ENCODE peak calls at places on chromosomes 12 and 14, in four cellular contexts. D is body of pancreas, I is HL-60, Z is OCI-LY7. K is an unnamed sample.

GRCh38 chr12:56801661-56802622 is 38.8 kb downstream of the HSD17B6 start:
- DNase-seq in D (no peak), I (no peak), Z (no peak), K (no peak)

GRCh38 chr12:130775953-130776856 is 60.1 kb upstream of the RIMBP2 start:
- DNase-seq in D (peak), I (no peak), Z (no peak), K (no peak)

GRCh38 chr12:127909031-127909430 is 357.9 kb upstream of the TMEM132C start:
- DNase-seq in D (no peak), I (no peak), Z (no peak), K (no peak)

GRCh38 chr12:40181490-40181889 is 43.3 kb upstream of the LRRK2 start:
- DNase-seq in D (no peak), I (no peak), Z (no peak), K (no peak)

GRCh38 chr12:107144990-107145389 is 51.6 kb upstream of the CRY1 start:
- DNase-seq in D (no peak), I (no peak), Z (no peak), K (no peak)

GRCh38 chr12:39723831-39724230 is 104.2 kb upstream of the ABCD2 start:
- DNase-seq in D (no peak), I (no peak), Z (no peak), K (no peak)

GRCh38 chr12:63882844-63883243 is 38.3 kb downstream of the SRGAP1 start:
- DNase-seq in D (peak), I (no peak), Z (no peak), K (no peak)

GRCh38 chr12:124921200-124922008 is 7.0 kb upstream of the UBC start:
- DNase-seq in D (peak), I (no peak), Z (peak), K (peak)

GRCh38 chr12:79451365-79451764 is 239.4 kb downstream of the PAWR start:
- DNase-seq in D (no peak), I (no peak), Z (no peak), K (no peak)

GRCh38 chr14:50946234-50946935 is 2.1 kb upstream of the PYGL start:
- DNase-seq in D (no peak), I (no peak), Z (no peak), K (no peak)

GRCh38 chr12:48012070-48012469 is 7.8 kb upstream of the COL2A1 start:
- DNase-seq in D (no peak), I (no peak), Z (no peak), K (no peak)

GRCh38 chr12:50251619-50252300 is 31.6 kb downstream of the LIMA1 start:
- DNase-seq in D (no peak), I (no peak), Z (no peak), K (no peak)

GRCh38 chr14:102760485-102761193 is 16.6 kb upstream of the TRAF3 start:
- DNase-seq in D (no peak), I (no peak), Z (no peak), K (no peak)

GRCh38 chr12:9674226-9674590 is 4.7 kb downstream of the CLEC2D start:
- DNase-seq in D (no peak), I (no peak), Z (peak), K (no peak)

GRCh38 chr12:44504799-44505198 is 371.3 kb downstream of the NELL2 start:
- DNase-seq in D (no peak), I (no peak), Z (no peak), K (no peak)

GRCh38 chr14:90545431-90545830 is 148.6 kb downstream of the CALM1 start:
- DNase-seq in D (no peak), I (no peak), Z (no peak), K (no peak)

GRCh38 chr12:103745962-103746361 is 95.1 kb downstream of the NT5DC3 start:
- DNase-seq in D (no peak), I (no peak), Z (no peak), K (no peak)

DNA sequence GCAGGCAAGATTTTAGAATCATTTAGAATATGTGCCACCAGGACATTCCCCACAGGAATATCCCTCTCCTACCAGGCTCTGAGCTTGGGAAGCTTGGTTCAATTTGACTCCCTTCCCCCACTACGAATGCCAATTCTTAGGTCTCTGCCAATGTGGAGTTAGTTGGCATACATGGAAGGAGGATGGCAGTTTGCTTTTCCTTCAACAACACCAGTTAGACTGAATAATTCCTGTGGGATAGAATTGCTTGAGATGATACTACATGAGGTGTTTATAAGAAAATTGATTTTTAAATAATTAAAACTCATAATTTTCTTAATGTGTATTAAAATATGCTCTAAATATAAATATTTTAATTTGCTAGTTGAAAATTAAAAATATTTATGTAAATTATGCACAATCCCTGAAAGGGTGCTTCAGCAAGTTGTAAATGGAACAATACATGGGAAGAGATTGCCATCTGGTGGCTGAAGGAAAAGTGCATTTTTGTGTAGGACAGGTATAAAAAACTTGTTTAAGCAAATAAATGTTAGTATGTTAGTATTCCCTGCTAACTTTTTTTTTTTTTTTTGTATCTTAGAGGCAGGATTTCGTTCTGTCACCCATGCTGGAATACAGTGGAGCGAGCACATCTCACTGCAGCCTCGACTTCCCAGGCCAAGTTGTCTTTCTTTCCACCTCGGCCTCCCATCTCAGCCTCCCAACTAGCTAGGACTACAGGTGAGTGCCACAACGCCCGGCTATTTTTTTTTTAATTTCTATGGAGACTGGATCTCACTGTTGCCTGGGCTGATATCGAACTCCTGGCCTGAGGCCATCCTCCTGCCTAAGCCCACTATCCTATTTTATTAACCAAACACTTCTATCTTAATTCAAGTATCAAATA is 25.8 kb upstream of the STRAP start:
- DNase-seq in D (peak), I (no peak), Z (peak), K (peak)
- TF ChIP-seq CTCF in D (peak), I (peak), Z (peak), K (peak)

GRCh38 chr12:116698554-116698953 is 39.3 kb downstream of the SPRING1 start:
- DNase-seq in D (no peak), I (no peak), Z (no peak), K (no peak)

GRCh38 chr12:116695464-116695725 is 42.5 kb downstream of the SPRING1 start:
- DNase-seq in D (no peak), I (no peak), Z (peak), K (no peak)

GRCh38 chr12:116700066-116700465 is 37.8 kb downstream of the SPRING1 start:
- DNase-seq in D (no peak), I (no peak), Z (no peak), K (no peak)

GRCh38 chr12:116698131-116698495 is 39.8 kb downstream of the SPRING1 start:
- DNase-seq in D (no peak), I (no peak), Z (no peak), K (no peak)

DNA sequence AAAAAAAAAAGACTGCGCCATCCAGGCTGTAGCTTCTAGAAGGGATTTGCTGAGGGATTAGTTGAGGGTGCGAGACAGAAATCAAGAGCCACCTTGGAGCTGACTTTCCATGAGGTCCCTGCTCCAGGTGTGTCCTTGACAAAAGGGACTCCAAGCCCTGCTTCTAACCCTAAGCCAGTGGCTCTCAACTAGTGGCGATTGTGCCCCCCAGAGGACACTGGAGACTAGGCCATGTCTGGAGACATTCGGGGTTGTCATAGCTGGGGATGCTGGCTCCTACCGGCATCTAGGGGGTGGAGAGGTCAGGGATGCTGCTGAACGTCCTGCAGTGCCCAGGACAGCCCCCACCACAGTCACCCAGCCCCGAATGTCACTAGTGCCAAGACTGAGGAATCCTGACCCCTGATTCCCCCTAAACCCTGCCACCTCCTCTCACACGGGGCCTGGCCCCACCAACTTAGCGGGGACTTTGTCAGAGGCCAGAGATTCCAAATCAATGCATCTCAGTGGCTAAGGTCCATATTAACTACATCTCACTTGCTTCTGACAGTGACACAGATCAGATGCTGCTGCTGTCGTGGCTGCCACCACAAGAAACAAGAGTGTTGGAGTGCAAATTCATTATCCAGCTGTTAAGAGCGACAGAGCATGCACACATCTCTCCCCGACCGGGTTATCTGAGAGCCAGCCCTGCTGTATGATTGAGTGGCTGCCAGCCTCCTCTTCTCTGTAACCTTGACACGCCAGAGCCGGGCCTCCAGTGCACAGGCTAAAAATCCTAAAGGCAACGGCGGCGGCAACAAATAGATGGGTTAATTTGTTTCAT is 40.4 kb downstream of the SPRING1 start:
- DNase-seq in D (peak), I (no peak), Z (peak), K (peak)
- TF ChIP-seq CTCF in D (no peak), I (no peak), Z (peak), K (peak)

GRCh38 chr12:6843118-6843902 is 2.6 kb downstream of the GNB3 start:
- DNase-seq in D (no peak), I (no peak), Z (peak), K (no peak)
- TF ChIP-seq CTCF in D (no peak), I (no peak), Z (peak), K (no peak)

DNA sequence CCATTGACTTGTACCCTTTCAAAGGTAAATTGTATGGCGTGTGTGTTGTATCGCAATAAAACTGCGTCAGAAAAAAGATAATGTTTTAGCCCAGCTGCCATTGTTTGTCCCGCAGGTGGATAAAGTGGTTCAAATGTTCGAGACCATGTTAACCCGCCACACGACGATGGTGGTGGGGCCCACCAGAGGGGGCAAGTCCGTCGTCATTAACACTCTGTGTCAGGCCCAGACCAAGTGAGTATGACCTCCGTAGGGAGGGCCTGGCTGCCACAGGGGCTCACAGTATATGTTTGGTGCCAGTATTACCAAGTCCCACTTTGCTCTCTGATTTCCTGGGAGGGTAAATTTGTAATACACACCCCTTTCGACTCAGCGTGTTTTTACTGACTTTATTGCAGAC is 96.9 kb downstream of the DNAH10 start:
- DNase-seq in D (no peak), I (no peak), Z (no peak), K (no peak)
- TF ChIP-seq CTCF in D (no peak), I (no peak), Z (no peak), K (no peak)

DNA sequence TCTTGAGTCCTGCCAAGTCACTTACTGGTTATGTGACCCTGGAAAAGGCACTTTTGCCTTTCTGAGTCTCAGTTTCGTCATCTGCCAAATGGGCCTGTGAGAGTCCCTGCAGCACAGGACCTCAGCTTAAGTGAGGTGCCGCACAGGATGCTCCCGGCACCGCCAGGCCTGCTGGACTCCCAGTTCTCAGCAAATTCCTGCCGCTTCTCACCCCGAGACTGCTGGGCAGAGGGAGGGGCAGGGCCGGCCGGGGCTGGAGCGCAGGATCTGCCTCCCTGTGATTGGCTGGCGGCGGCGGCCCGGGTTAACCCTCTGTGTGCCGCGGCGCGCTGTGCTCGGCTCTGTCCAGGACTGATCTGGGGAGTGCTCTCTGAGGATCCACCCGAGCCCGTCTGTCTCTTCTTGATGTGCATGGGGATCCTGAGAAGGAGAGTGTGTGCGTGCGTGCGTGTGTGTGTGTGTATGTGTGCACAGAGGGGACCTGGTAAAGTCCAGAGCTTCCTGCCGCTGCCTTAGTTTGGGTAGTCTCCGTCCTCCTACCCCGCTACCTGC is 8.6 kb downstream of the SETD1B start:
- DNase-seq in D (peak), I (no peak), Z (peak), K (peak)
- TF ChIP-seq CTCF in D (no peak), I (no peak), Z (no peak), K (no peak)

DNA sequence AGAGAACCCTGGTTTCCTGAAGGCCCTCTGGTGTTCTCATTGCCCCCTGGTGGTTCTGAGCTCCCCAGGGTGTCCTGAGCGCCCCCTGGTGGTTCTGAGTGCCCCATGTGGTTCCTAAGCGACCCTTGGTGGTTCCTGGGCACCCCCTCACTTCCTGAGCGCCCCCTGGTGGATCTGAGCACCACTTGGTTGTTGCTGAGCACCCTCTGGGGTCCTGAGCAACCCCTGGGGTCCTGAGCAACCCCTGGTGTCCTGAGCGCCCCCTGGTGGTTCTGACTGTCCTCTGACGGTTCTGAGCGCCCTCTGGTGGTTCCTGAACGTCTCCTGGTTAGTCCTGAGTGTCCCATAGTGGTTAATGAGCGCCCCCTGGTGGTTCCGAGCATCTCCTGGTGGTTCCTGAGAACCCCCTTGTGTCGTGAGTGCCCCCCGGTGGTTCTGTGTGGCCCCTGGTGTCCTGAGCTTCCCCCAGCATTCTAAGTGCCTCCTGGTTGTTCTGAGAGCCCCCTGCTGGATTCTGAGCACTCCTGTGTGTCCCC is 568.3 kb downstream of the TMEM121 start:
- DNase-seq in D (no peak), I (peak), Z (no peak), K (peak)
- TF ChIP-seq CTCF in D (no peak), I (peak), Z (no peak), K (peak)

GRCh38 chr14:38851109-38851508 is 251.9 kb downstream of the SEC23A start:
- DNase-seq in D (no peak), I (no peak), Z (no peak), K (no peak)

GRCh38 chr14:38855513-38855912 is 247.5 kb downstream of the SEC23A start:
- DNase-seq in D (no peak), I (no peak), Z (no peak), K (no peak)

GRCh38 chr14:38847161-38847560 is 255.9 kb downstream of the SEC23A start:
- DNase-seq in D (peak), I (no peak), Z (no peak), K (no peak)

GRCh38 chr14:38848243-38848642 is 254.8 kb downstream of the SEC23A start:
- DNase-seq in D (no peak), I (no peak), Z (no peak), K (no peak)

GRCh38 chr14:38850664-38851063 is 252.4 kb downstream of the SEC23A start:
- DNase-seq in D (no peak), I (no peak), Z (no peak), K (no peak)
- TF ChIP-seq CTCF in D (no peak), I (no peak), Z (no peak), K (no peak)

K was measured in GM13977.